ENCODE peak calls at places on chromosomes 5 and 9, in six cellular contexts. K is HepG2, J is upper lobe of left lung, S is K562, N is HCT116, X is GM12878. O is an unnamed sample.

GRCh38 chr9:16450578-16450977 is 419.9 kb downstream of the BNC2 start:
- ATAC-seq in S (no peak), J (no peak), K (no peak), X (peak), N (no peak), O (no peak)

GRCh38 chr5:132528866-132529634 is 14.3 kb downstream of the IL5 start:
- ATAC-seq in K (no peak), X (no peak), N (no peak), J (no peak), S (peak), O (no peak)

GRCh38 chr9:93225417-93225816 is 41.5 kb downstream of the WNK2 start:
- ATAC-seq in N (no peak), S (no peak), K (no peak), X (peak), J (no peak), O (no peak)

GRCh38 chr9:2337602-2338001 is 284.0 kb upstream of the VLDLR start:
- ATAC-seq in J (no peak), S (no peak), N (no peak), K (no peak), X (no peak), O (no peak)

GRCh38 chr9:130226112-130226511 is 39.4 kb upstream of the HMCN2 start:
- ATAC-seq in S (no peak), J (peak), N (no peak), K (no peak), X (no peak), O (no peak)

GRCh38 chr5:79157289-79157688 is 45.7 kb downstream of the BHMT start:
- ATAC-seq in X (no peak), S (no peak), N (no peak), J (no peak), K (no peak), O (no peak)

GRCh38 chr5:151696470-151697061 is 9.9 kb upstream of the SPARC start:
- ATAC-seq in J (peak), S (peak), X (no peak), N (no peak), K (peak), O (peak)

GRCh38 chr5:96750110-96750822 is 57.5 kb downstream of the ERAP1 start:
- ATAC-seq in K (no peak), S (no peak), X (no peak), N (no peak), J (no peak), O (no peak)

GRCh38 chr5:134304306-134304705 is 62.7 kb downstream of the CDKL3 start:
- ATAC-seq in N (no peak), K (no peak), J (no peak), S (no peak), X (no peak), O (no peak)
- TF ChIP-seq POLR2A in N (no peak), K (no peak), J (no peak), S (no peak), X (no peak), O (no peak)

GRCh38 chr5:28523416-28523815 is 1485.0 kb upstream of the CDH9 start:
- ATAC-seq in J (no peak), N (no peak), K (no peak), S (no peak), X (peak), O (no peak)

GRCh38 chr5:28523887-28524637 is 1485.7 kb upstream of the CDH9 start:
- ATAC-seq in S (no peak), K (no peak), J (no peak), N (no peak), X (peak), O (no peak)
- TF ChIP-seq POLR2AphosphoS5 in S (no peak), K (no peak), J (no peak), N (no peak), X (no peak), O (no peak)

GRCh38 chr9:131280660-131281059 is 4.3 kb upstream of the FAM78A start:
- ATAC-seq in S (no peak), N (no peak), J (no peak), X (no peak), K (no peak), O (no peak)

GRCh38 chr9:131279927-131280530 is 3.7 kb upstream of the FAM78A start:
- ATAC-seq in J (no peak), K (no peak), S (no peak), N (no peak), X (no peak), O (no peak)

GRCh38 chr9:131282688-131283422 is 6.5 kb upstream of the FAM78A start:
- ATAC-seq in N (no peak), K (peak), X (no peak), J (no peak), S (no peak), O (no peak)

GRCh38 chr9:131281119-131281965 is 5.0 kb upstream of the FAM78A start:
- ATAC-seq in S (no peak), K (no peak), J (no peak), X (no peak), N (no peak), O (no peak)

DNA sequence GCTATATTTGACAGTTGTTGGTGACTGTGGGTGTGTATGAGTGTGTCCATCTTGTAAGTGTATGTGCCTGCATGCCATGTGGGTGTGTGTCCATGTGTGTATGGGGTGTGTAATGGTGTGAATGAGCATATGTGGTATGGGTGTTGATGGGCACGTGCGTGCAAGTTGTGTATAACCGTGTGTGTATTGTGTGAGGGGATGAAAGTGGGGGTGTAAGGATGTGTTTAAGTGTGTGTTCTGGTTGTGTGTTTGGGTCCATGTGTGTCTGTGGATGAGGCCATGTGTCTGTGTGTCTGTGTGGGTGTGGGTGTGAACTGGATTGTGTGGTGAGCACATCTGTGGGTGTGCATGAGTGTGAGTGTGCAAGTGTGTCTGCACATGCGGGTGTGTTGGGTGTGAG is 5.9 kb upstream of the FAM78A start:
- ATAC-seq in J (no peak), X (no peak), K (no peak), S (no peak), N (no peak), O (no peak)
- H3K4me3 ChIP-seq in J (no peak), X (no peak), K (no peak), S (no peak), N (no peak), O (no peak)

GRCh38 chr5:55547792-55548191 is 13.0 kb upstream of the PLPP1 start:
- ATAC-seq in K (peak), X (no peak), N (no peak), S (no peak), J (no peak), O (no peak)

GRCh38 chr5:55554879-55555278 is 20.1 kb upstream of the PLPP1 start:
- ATAC-seq in S (no peak), N (no peak), X (no peak), K (no peak), J (no peak), O (no peak)

GRCh38 chr5:55551298-55551846 is 16.6 kb upstream of the PLPP1 start:
- ATAC-seq in X (no peak), J (no peak), S (no peak), N (no peak), K (no peak), O (no peak)

GRCh38 chr5:55546991-55547390 is 12.2 kb upstream of the PLPP1 start:
- ATAC-seq in X (peak), K (peak), S (peak), J (no peak), N (peak), O (no peak)

GRCh38 chr5:55551904-55552303 is 17.1 kb upstream of the PLPP1 start:
- ATAC-seq in S (no peak), X (no peak), J (no peak), N (no peak), K (no peak), O (no peak)
- TF ChIP-seq POLR2A in S (no peak), X (no peak), J (no peak), N (no peak), K (no peak), O (no peak)

GRCh38 chr5:6652025-6652424 is 18.8 kb downstream of the SRD5A1 start:
- ATAC-seq in J (no peak), X (peak), K (no peak), S (no peak), N (no peak), O (no peak)
- TF ChIP-seq POLR2AphosphoS5 in J (no peak), X (no peak), K (no peak), S (no peak), N (no peak), O (no peak)

GRCh38 chr9:36141288-36141687 is 4.8 kb downstream of the GLIPR2 start:
- ATAC-seq in J (no peak), S (no peak), N (no peak), X (no peak), K (peak), O (no peak)

GRCh38 chr9:36144322-36145206 is 8.0 kb downstream of the GLIPR2 start:
- ATAC-seq in K (no peak), S (no peak), J (no peak), X (no peak), N (no peak), O (no peak)

GRCh38 chr9:36143242-36143641 is 6.7 kb downstream of the GLIPR2 start:
- ATAC-seq in X (no peak), K (no peak), S (no peak), J (no peak), N (no peak), O (no peak)

GRCh38 chr9:36141761-36142160 is 5.2 kb downstream of the GLIPR2 start:
- ATAC-seq in X (no peak), K (no peak), J (no peak), N (no peak), S (no peak), O (no peak)

GRCh38 chr9:36142510-36143161 is 6.1 kb downstream of the GLIPR2 start:
- ATAC-seq in X (peak), N (no peak), S (peak), K (peak), J (peak), O (peak)
- H3K4me3 ChIP-seq in X (no peak), N (no peak), S (no peak), K (peak), J (no peak), O (peak)

DNA sequence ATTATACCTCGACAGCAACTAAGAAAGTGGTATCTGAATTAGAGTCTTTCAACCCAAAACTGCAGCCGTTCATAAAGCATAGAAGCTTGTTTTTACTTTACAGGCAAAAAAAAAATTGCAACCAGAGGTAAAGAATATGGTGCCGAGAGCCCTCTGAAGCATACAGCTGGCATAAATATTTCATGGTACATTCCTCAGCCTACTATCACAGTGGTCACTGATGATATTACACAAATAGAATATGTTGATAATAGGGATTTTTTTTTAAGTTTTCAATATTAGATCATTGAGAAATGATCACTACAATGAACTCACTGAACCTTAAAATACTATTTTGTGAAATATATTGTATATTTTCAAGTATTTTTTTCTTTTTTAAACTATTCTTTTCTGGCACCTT is 6.2 kb upstream of the SMC2 start:
- ATAC-seq in J (no peak), S (no peak), K (no peak), X (no peak), N (no peak), O (no peak)
- TF ChIP-seq POLR2A in J (no peak), S (no peak), K (no peak), X (no peak), N (no peak), O (no peak)

GRCh38 chr5:127801751-127802476 is 98.7 kb downstream of the CCDC192 start:
- ATAC-seq in K (no peak), N (no peak), J (no peak), X (no peak), S (no peak), O (no peak)
- TF ChIP-seq POLR2AphosphoS5 in K (no peak), N (no peak), J (no peak), X (no peak), S (no peak), O (no peak)

GRCh38 chr5:35229076-35230042 is 928 bp downstream of the PRLR start:
- ATAC-seq in K (peak), N (no peak), J (no peak), X (peak), S (peak), O (no peak)
- H3K4me3 ChIP-seq in K (peak), N (no peak), J (peak), X (peak), S (no peak), O (peak)